ENCODE peak calls at places on chromosomes 12 and 14, in five cellular contexts. F, O, U, L and H are unnamed samples.

GRCh38 chr12:86081798-86082197 is 174.4 kb downstream of the MGAT4C start:
- DNase-seq in F (no peak), O (no peak), U (no peak), L (no peak), H (no peak)

GRCh38 chr12:72547593-72547992 is 275.4 kb downstream of the TRHDE start:
- DNase-seq in F (no peak), O (no peak), L (no peak), U (no peak), H (no peak)

GRCh38 chr12:133038310-133038709 is 1.0 kb downstream of the ZNF84 start:
- DNase-seq in F (no peak), L (no peak), O (no peak), U (no peak), H (no peak)

GRCh38 chr12:124448955-124449622 is 118.3 kb downstream of the NCOR2 start:
- DNase-seq in U (no peak), L (peak; percentile 8), O (no peak), F (no peak), H (no peak)

GRCh38 chr14:75906680-75907280 is 75.0 kb downstream of the TGFB3 start:
- DNase-seq in F (peak; percentile 47), L (peak; percentile 50), U (peak; percentile 63), O (peak; percentile 83), H (peak; percentile 22)

GRCh38 chr12:91183565-91183964 is 948 bp upstream of the DCN start:
- DNase-seq in O (no peak), U (no peak), L (no peak), F (no peak), H (no peak)

GRCh38 chr14:103444837-103445524 is 59.8 kb downstream of the MARK3 start:
- DNase-seq in F (no peak), O (no peak), U (no peak), L (no peak), H (no peak)

GRCh38 chr12:65860584-65860983 is 36.3 kb downstream of the HMGA2 start:
- DNase-seq in O (no peak), U (no peak), F (no peak), L (no peak), H (no peak)

GRCh38 chr12:114335607-114336006 is 70.3 kb downstream of the TBX5 start:
- DNase-seq in U (no peak), L (peak; percentile 26), F (no peak), O (no peak), H (no peak)

GRCh38 chr14:44657688-44658388 is 150.8 kb upstream of the FSCB start:
- DNase-seq in L (no peak), O (no peak), U (no peak), F (no peak), H (no peak)

GRCh38 chr14:90487031-90487430 is 90.2 kb downstream of the CALM1 start:
- DNase-seq in O (no peak), U (peak; percentile 50), F (no peak), L (peak; percentile 53), H (no peak)

GRCh38 chr12:65494537-65494936 is 216.1 kb downstream of the MSRB3 start:
- DNase-seq in O (no peak), F (no peak), U (no peak), L (no peak), H (no peak)

GRCh38 chr12:49198431-49199155 is 9.7 kb upstream of the TUBA1A start:
- DNase-seq in F (no peak), L (peak; percentile 57), U (peak; percentile 88), O (no peak), H (no peak)

GRCh38 chr12:64147860-64148259 is 74.2 kb downstream of the KICS2 start:
- DNase-seq in U (no peak), L (no peak), F (no peak), O (no peak), H (no peak)

GRCh38 chr12:119649202-119649808 is 18.6 kb upstream of the PRKAB1 start:
- DNase-seq in O (no peak), U (no peak), F (no peak), L (no peak), H (no peak)

GRCh38 chr12:131736807-131737484 is 26.1 kb downstream of the SFSWAP start:
- DNase-seq in U (no peak), F (peak; percentile 86), O (no peak), L (no peak), H (no peak)

GRCh38 chr12:11746024-11746771 is 96.7 kb downstream of the ETV6 start:
- DNase-seq in U (no peak), O (no peak), F (no peak), L (no peak), H (no peak)

GRCh38 chr12:85725991-85726390 is 110.2 kb downstream of the RASSF9 start:
- DNase-seq in F (no peak), L (no peak), O (no peak), U (no peak), H (no peak)

GRCh38 chr14:94345344-94346072 is 22.4 kb upstream of the SERPINA6 start:
- DNase-seq in L (no peak), O (no peak), U (no peak), F (no peak), H (no peak)

GRCh38 chr14:23182372-23183014 is 967 bp downstream of the SLC7A8 start:
- DNase-seq in U (peak; percentile 51), L (peak; percentile 42), O (peak; percentile 82), F (peak; percentile 62), H (no peak)

GRCh38 chr14:38208825-38209562 is 1.3 kb downstream of the SSTR1 start:
- DNase-seq in O (peak; percentile 84), L (no peak), F (no peak), U (no peak), H (no peak)

GRCh38 chr12:100267603-100268281 is 765 bp downstream of the SCYL2 start:
- DNase-seq in L (no peak), U (no peak), F (peak; percentile 35), O (no peak), H (no peak)

GRCh38 chr12:68632486-68632885 is 21.8 kb downstream of the RAP1B start:
- DNase-seq in L (no peak), F (no peak), O (no peak), U (no peak), H (no peak)

GRCh38 chr14:95111507-95112164 is 45.7 kb downstream of the DICER1 start:
- DNase-seq in O (no peak), U (no peak), F (no peak), L (no peak), H (no peak)

GRCh38 chr12:22357531-22357930 is 23.0 kb upstream of the ST8SIA1 start:
- DNase-seq in L (no peak), O (no peak), F (no peak), U (no peak), H (no peak)

GRCh38 chr12:101173197-101173749 is 36.8 kb downstream of the SLC5A8 start:
- DNase-seq in O (no peak), U (no peak), F (no peak), L (no peak), H (no peak)

GRCh38 chr12:20777420-20777819 is 33.1 kb upstream of the SLCO1B3 start:
- DNase-seq in F (no peak), O (no peak), U (no peak), L (no peak), H (no peak)

GRCh38 chr14:34715108-34715863 is 893 bp upstream of the CFL2 start:
- DNase-seq in F (no peak), U (no peak), L (no peak), O (no peak), H (no peak)

GRCh38 chr12:31246470-31246850 is 79.5 kb downstream of the SINHCAF start:
- DNase-seq in U (no peak), O (no peak), L (no peak), F (no peak), H (no peak)

GRCh38 chr12:128316078-128316477 is 49.1 kb downstream of the TMEM132C start:
- DNase-seq in U (no peak), F (no peak), O (no peak), L (no peak), H (no peak)

GRCh38 chr14:24387014-24387355 is 11.8 kb upstream of the NYNRIN start:
- DNase-seq in L (no peak), O (peak; percentile 39), U (no peak), F (no peak), H (no peak)

GRCh38 chr14:104280085-104280901 is 141.9 kb downstream of the KIF26A start:
- DNase-seq in O (peak; percentile 32), F (no peak), U (peak; percentile 16), L (peak; percentile 11), H (no peak)

DNA sequence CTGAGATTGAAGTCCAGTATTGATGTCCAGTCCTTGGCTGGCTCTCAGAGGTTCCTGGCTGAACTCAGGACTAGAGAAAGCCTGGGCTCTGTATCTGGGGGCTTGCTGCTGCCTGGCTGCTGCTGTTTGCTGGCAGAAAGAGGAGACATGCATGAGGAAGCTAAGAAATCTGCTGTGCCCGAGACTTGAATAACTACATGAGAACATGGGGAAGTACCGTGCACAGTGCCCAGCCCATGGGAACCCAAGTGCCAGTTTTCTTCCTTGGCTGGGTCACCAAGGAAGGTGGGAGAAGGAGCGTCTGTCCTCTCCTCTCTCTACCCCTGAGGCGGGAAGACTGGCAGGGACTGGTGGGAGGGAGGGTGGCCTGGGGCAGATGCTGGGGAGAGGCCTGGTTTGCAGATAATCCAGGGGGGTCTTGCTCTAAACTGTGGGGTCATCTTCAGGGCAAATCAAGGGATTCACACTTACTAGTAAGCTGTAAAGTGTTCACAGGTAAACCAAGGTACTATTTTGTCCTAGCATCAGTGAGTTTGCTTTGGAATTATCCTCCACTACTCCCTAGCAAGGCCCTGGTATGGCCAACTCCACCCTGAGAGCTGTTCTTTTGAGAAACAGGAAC is 13.8 kb upstream of the ZFP36L1 start:
- DNase-seq in O (peak; percentile 77), F (no peak), U (no peak), L (no peak), H (no peak)
- H3K27ac ChIP-seq in O (peak overlapping the region; percentile 77), F (peak overlapping the region; percentile 59), U (peak overlapping the region; percentile 51), L (peak overlapping the region; percentile 52), H (peak overlapping the region; percentile 11)

DNA sequence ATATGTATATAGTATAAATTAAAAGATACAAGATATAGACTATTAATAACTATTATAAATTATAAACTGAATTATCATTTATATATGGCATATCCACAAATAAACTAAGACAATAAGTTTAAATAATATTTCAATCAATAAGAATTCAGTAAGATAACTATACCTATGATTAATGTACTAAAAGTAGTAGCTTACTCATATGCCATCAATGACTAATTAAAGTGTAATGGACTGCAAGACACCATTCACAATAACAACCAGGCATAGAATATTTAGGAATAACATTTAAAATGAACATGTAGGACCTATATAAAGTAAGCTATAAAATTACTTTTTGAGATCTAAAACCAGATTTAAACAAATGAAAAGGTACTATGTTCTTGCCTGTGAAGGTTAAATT is 18.8 kb downstream of the KCNC2 start:
- DNase-seq in L (no peak), U (no peak), F (no peak), O (no peak), H (no peak)
- H3K27ac ChIP-seq in L (no peak overlapping the region), U (no peak overlapping the region), F (no peak overlapping the region), O (no peak overlapping the region), H (no peak overlapping the region)

GRCh38 chr12:79435742-79436141 is 255.0 kb downstream of the PAWR start:
- DNase-seq in L (no peak), O (no peak), U (no peak), F (no peak), H (no peak)

GRCh38 chr12:79438480-79439178 is 252.1 kb downstream of the PAWR start:
- DNase-seq in F (no peak), O (no peak), U (no peak), L (no peak), H (no peak)

GRCh38 chr12:79433465-79434072 is 257.2 kb downstream of the PAWR start:
- DNase-seq in L (no peak), F (no peak), U (no peak), O (no peak), H (no peak)

GRCh38 chr12:79439179-79439825 is 251.5 kb downstream of the PAWR start:
- DNase-seq in O (no peak), F (no peak), U (no peak), L (no peak), H (no peak)

GRCh38 chr12:79434561-79434960 is 256.2 kb downstream of the PAWR start:
- DNase-seq in F (no peak), U (no peak), L (no peak), O (no peak), H (no peak)
- H3K27ac ChIP-seq in F (no peak overlapping the region), U (no peak overlapping the region), L (no peak overlapping the region), O (no peak overlapping the region), H (no peak overlapping the region)

GRCh38 chr12:105219261-105220018 is 16.5 kb downstream of the APPL2 start:
- DNase-seq in O (no peak), F (no peak), U (no peak), L (no peak), H (no peak)
- H3K27ac ChIP-seq in O (peak overlapping the region; percentile 71), F (peak overlapping the region; percentile 26), U (no peak overlapping the region), L (peak overlapping the region; percentile 66), H (peak overlapping the region; percentile 14)